ENCODE peak calls at places on chromosomes 16 and 17, in four cellular contexts. R is H1, O is neuronal stem cell, B is mesendoderm. H is an unnamed sample.
A peak's percentile ranks its signal among the peaks of the same experiment; 100 is the strongest.

GRCh38 chr16:12575288-12575687 is 228.4 kb downstream of the CPPED1 start:
- DNase-seq in B (no peak), O (no peak), R (no peak), H (no peak)

GRCh38 chr17:30113213-30113612 is 3.4 kb upstream of the NSRP1 start:
- DNase-seq in R (no peak), O (no peak), B (no peak), H (no peak)

GRCh38 chr17:50272246-50272645 is 2.0 kb upstream of the TMEM92 start:
- DNase-seq in R (no peak), B (no peak), O (no peak), H (no peak)

GRCh38 chr17:20206068-20206467 is 196.9 kb downstream of the SPECC1 start:
- DNase-seq in R (no peak), B (peak; percentile 25), O (no peak), H (no peak)

GRCh38 chr16:89764711-89765201 is 43.4 kb downstream of the ZNF276 start:
- DNase-seq in O (no peak), B (no peak), R (no peak), H (peak; percentile 41)

GRCh38 chr17:78341559-78342437 is 18.1 kb downstream of the SOCS3 start:
- DNase-seq in B (peak; percentile 87), R (no peak), O (peak; percentile 61), H (peak; percentile 92)

GRCh38 chr17:72388765-72389473 is 268.1 kb downstream of the SOX9 start:
- DNase-seq in O (no peak), R (no peak), B (no peak), H (no peak)

GRCh38 chr16:66324785-66325184 is 41.7 kb upstream of the CDH5 start:
- DNase-seq in O (no peak), R (peak; percentile 21), B (peak; percentile 80), H (peak; percentile 83)

GRCh38 chr17:79960788-79961522 is 74.7 kb downstream of the TBC1D16 start:
- DNase-seq in R (no peak), B (no peak), O (no peak), H (no peak)

GRCh38 chr17:81948635-81949378 is 1.8 kb upstream of the MYADML2 start:
- DNase-seq in O (no peak), B (no peak), R (no peak), H (peak; percentile 58)

GRCh38 chr17:82866521-82867214 is 26.8 kb upstream of the ZNF750 start:
- DNase-seq in B (no peak), O (no peak), R (no peak), H (no peak)

GRCh38 chr16:84181144-84181915 is 5.5 kb downstream of the TAF1C start:
- DNase-seq in B (no peak), R (no peak), O (no peak), H (no peak)

GRCh38 chr17:36972905-36973304 is 24.2 kb downstream of the AATF start:
- DNase-seq in R (no peak), B (no peak), O (no peak), H (no peak)

GRCh38 chr17:29136998-29137730 is 43.0 kb downstream of the MYO18A start:
- DNase-seq in B (no peak), O (no peak), R (no peak), H (no peak)

GRCh38 chr16:25141648-25142047 is 30.1 kb downstream of the LCMT1 start:
- DNase-seq in R (no peak), O (no peak), B (no peak), H (no peak)

GRCh38 chr16:89931305-89931896 is 8.3 kb downstream of the TUBB3 start:
- DNase-seq in B (no peak), O (no peak), R (no peak), H (no peak)

GRCh38 chr16:2196162-2196980 is at the start of gene CASKIN1:
- DNase-seq in O (peak; percentile 56), B (peak; percentile 26), R (no peak), H (no peak)

GRCh38 chr17:38459556-38459955 is 31.3 kb downstream of the ARHGAP23 start:
- DNase-seq in R (no peak), B (no peak), O (no peak), H (no peak)

GRCh38 chr17:49496183-49496865 is 1.2 kb downstream of the NGFR start:
- DNase-seq in R (no peak), B (peak; percentile 65), O (peak; percentile 80), H (peak; percentile 63)

GRCh38 chr17:73158133-73158532 is 6.7 kb upstream of the SSTR2 start:
- DNase-seq in O (no peak), B (no peak), R (no peak), H (no peak)

GRCh38 chr16:80105160-80105559 is 435.6 kb upstream of the DYNLRB2 start:
- DNase-seq in B (no peak), O (no peak), R (no peak), H (peak; percentile 84)

GRCh38 chr17:33603794-33604193 is 310.7 kb upstream of the ASIC2 start:
- DNase-seq in O (no peak), R (no peak), B (peak; percentile 13), H (no peak)

GRCh38 chr16:75329933-75330332 is 78.5 kb upstream of the BCAR1 start:
- DNase-seq in R (no peak), O (no peak), B (no peak), H (no peak)

GRCh38 chr17:58312824-58313223 is 15.8 kb downstream of the TSPOAP1 start:
- DNase-seq in B (no peak), R (no peak), O (no peak), H (no peak)

GRCh38 chr16:10080031-10080772 is 102.0 kb downstream of the GRIN2A start:
- DNase-seq in O (no peak), B (peak; percentile 81), R (no peak), H (peak; percentile 60)

GRCh38 chr17:70775667-70776066 is 606.3 kb downstream of the KCNJ2 start:
- DNase-seq in R (no peak), O (no peak), B (no peak), H (no peak)

GRCh38 chr16:57775661-57776469 is 26.4 kb downstream of the KIFC3 start:
- DNase-seq in R (peak; percentile 94), O (peak; percentile 81), B (peak; percentile 99), H (peak; percentile 12)

GRCh38 chr17:49992191-49992932 is 2.7 kb downstream of the DLX3 start:
- DNase-seq in O (no peak), B (no peak), R (no peak), H (no peak)

GRCh38 chr17:11511696-11512095 is 86.6 kb upstream of the DNAH9 start:
- DNase-seq in R (no peak), O (no peak), B (no peak), H (no peak)

GRCh38 chr17:79943354-79944241 is 92.1 kb downstream of the TBC1D16 start:
- DNase-seq in B (no peak), O (no peak), R (no peak), H (no peak)

GRCh38 chr17:73855933-73856332 is 211.7 kb upstream of the SDK2 start:
- DNase-seq in R (no peak), B (no peak), O (no peak), H (no peak)

GRCh38 chr16:81838794-81839193 is 59.7 kb downstream of the PLCG2 start:
- DNase-seq in B (no peak), O (no peak), R (no peak), H (no peak)

GRCh38 chr17:2837147-2837561 is 40.9 kb downstream of the RAP1GAP2 start:
- DNase-seq in O (no peak), R (no peak), B (no peak), H (no peak)

GRCh38 chr16:23967018-23967417 is 131.2 kb downstream of the PRKCB start:
- DNase-seq in O (no peak), B (no peak), R (no peak), H (no peak)

GRCh38 chr16:68778551-68779231 is 41.6 kb downstream of the CDH1 start:
- DNase-seq in O (no peak), B (peak; percentile 94), R (no peak), H (peak; percentile 92)
- H3K9ac ChIP-seq in O (no peak overlapping the region), B (peak overlapping the region; percentile 27), R (peak overlapping the region; percentile 17), H (no peak overlapping the region)

GRCh38 chr17:63785556-63785955 is 11.6 kb downstream of the DDX42 start:
- DNase-seq in B (no peak), O (no peak), R (no peak), H (no peak)
- H2BK5ac ChIP-seq in B (no peak overlapping the region), O (no peak overlapping the region), R (no peak overlapping the region), H (no peak overlapping the region)

GRCh38 chr17:40325156-40326013 is 16.4 kb downstream of the RARA start:
- DNase-seq in B (no peak), O (no peak), R (no peak), H (no peak)
- H3K9ac ChIP-seq in B (no peak overlapping the region), O (no peak overlapping the region), R (no peak overlapping the region), H (no peak overlapping the region)

GRCh38 chr16:30541502-30542329 is 7.1 kb upstream of the ZNF747 start:
- DNase-seq in R (no peak), O (no peak), B (peak; percentile 79), H (no peak)
- H2BK5ac ChIP-seq in R (peak overlapping the region; percentile 49), O (no peak overlapping the region), B (peak overlapping the region; percentile 98), H (no peak overlapping the region)